ENCODE peak calls at places on chromosome 15, in four cellular contexts. M, L, P and Z are unnamed samples.

GRCh38 chr15:93311620-93312019 is 222.6 kb upstream of the RGMA start:
- DNase-seq in P (no peak), M (no peak), L (no peak), Z (no peak)

GRCh38 chr15:36175781-36176211 is 403.6 kb upstream of the CDIN1 start:
- DNase-seq in P (no peak), L (no peak), M (no peak), Z (no peak)

GRCh38 chr15:64739216-64739976 is 36.0 kb downstream of the RBPMS2 start:
- DNase-seq in L (no peak), M (no peak), P (no peak), Z (no peak)

GRCh38 chr15:47292638-47293037 is 424.7 kb upstream of the SEMA6D start:
- DNase-seq in M (no peak), L (no peak), P (no peak), Z (no peak)

GRCh38 chr15:68113273-68113672 is 59.2 kb downstream of the PIAS1 start:
- DNase-seq in P (no peak), L (no peak), M (no peak), Z (no peak)

GRCh38 chr15:82184355-82184754 is 78.2 kb downstream of the EFL1 start:
- DNase-seq in L (no peak), M (no peak), P (no peak), Z (no peak)

GRCh38 chr15:62068071-62068786 is 1.5 kb downstream of the C2CD4A start:
- DNase-seq in L (peak), P (no peak), M (peak), Z (no peak)

GRCh38 chr15:88997531-88997930 is 84.4 kb upstream of the MFGE8 start:
- DNase-seq in M (no peak), P (no peak), L (no peak), Z (no peak)

GRCh38 chr15:28086175-28086703 is 12.9 kb downstream of the OCA2 start:
- DNase-seq in P (no peak), M (peak), L (peak), Z (no peak)

GRCh38 chr15:88426304-88426703 is 40.9 kb downstream of the MRPL46 start:
- DNase-seq in M (no peak), L (no peak), P (no peak), Z (no peak)

GRCh38 chr15:47514251-47514652 is 203.1 kb upstream of the SEMA6D start:
- DNase-seq in P (no peak), L (no peak), M (no peak), Z (no peak)

GRCh38 chr15:29889545-29890329 is 67.5 kb upstream of the TJP1 start:
- DNase-seq in P (no peak), M (no peak), L (no peak), Z (no peak)

GRCh38 chr15:53512029-53512428 is 247.4 kb downstream of the WDR72 start:
- DNase-seq in M (no peak), P (no peak), L (no peak), Z (no peak)
- TF ChIP-seq CTCF in M (peak), P (peak), L (no peak), Z (peak)

DNA sequence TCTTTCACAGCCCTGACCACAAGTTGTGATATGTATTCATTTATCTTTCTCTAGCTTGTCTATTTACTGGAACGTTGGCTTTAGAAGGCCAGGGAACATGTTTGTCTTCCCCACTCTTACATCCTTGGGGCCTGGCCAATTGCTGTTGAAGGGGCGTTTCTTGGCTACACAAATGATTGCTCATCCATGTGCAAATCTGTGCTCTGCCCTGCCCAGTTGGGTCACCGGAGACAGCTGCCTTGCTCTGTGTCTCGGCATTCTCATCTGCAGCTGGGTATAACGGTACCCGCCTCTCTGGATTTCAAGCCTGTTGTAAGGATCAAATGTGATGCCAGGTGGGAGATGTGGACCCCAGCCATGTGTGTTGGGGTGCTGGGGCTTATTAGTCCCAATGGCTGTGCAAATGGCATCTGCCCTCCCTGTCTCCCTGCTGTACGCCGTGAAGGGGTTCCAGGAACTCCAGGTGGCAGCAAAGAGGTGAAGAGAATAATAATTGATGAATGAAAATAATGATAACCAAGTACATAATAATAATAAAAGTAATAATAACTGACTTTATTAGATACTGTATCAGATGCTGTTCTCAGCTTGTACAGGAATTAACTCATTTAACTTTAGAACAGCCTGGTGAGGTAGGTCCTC is 24.1 kb upstream of the TLE3 start:
- DNase-seq in L (no peak), P (no peak), M (no peak), Z (no peak)
- TF ChIP-seq CTCF in L (no peak), P (peak), M (no peak), Z (peak)

GRCh38 chr15:96893159-96893906 is 562.8 kb downstream of the NR2F2 start:
- DNase-seq in M (no peak), L (peak), P (no peak), Z (no peak)
- TF ChIP-seq CTCF in M (peak), L (peak), P (peak), Z (peak)

GRCh38 chr15:40080104-40080503 is 28.6 kb downstream of the BMF start:
- DNase-seq in L (no peak), P (no peak), M (no peak), Z (no peak)

GRCh38 chr15:40082195-40082868 is 26.3 kb downstream of the BMF start:
- DNase-seq in P (no peak), M (no peak), L (no peak), Z (no peak)

GRCh38 chr15:40080847-40081246 is 27.8 kb downstream of the BMF start:
- DNase-seq in M (no peak), P (no peak), L (no peak), Z (no peak)

GRCh38 chr15:40083756-40084101 is 24.9 kb downstream of the BMF start:
- DNase-seq in P (no peak), M (no peak), L (no peak), Z (no peak)

GRCh38 chr15:40081691-40082194 is 26.9 kb downstream of the BMF start:
- DNase-seq in L (peak), P (no peak), M (peak), Z (no peak)
- TF ChIP-seq CTCF in L (no peak), P (peak), M (no peak), Z (peak)

GRCh38 chr15:43189296-43189695 is 4.1 kb downstream of the CCNDBP1 start:
- DNase-seq in L (no peak), P (no peak), M (no peak), Z (no peak)

GRCh38 chr15:43185161-43186002 is at the start of gene CCNDBP1:
- DNase-seq in M (peak), L (peak), P (peak), Z (no peak)

GRCh38 chr15:43186003-43186353 is 775 bp downstream of the CCNDBP1 start:
- DNase-seq in L (no peak), P (no peak), M (no peak), Z (no peak)

GRCh38 chr15:43190178-43190577 is 5.0 kb downstream of the CCNDBP1 start:
- DNase-seq in L (no peak), P (no peak), M (no peak), Z (no peak)

GRCh38 chr15:43187544-43188155 is 2.4 kb downstream of the CCNDBP1 start:
- DNase-seq in L (no peak), M (no peak), P (no peak), Z (no peak)
- TF ChIP-seq CTCF in L (peak), M (peak), P (peak), Z (peak)

GRCh38 chr15:34038023-34038403 is 991 bp downstream of the AVEN start:
- DNase-seq in P (no peak), M (no peak), L (no peak), Z (no peak)

GRCh38 chr15:34039506-34040123 is 611 bp upstream of the AVEN start:
- DNase-seq in L (no peak), P (no peak), M (no peak), Z (no peak)

GRCh38 chr15:34039180-34039486 is at the start of gene AVEN:
- DNase-seq in M (no peak), P (no peak), L (no peak), Z (no peak)

GRCh38 chr15:34043391-34043790 is 4.4 kb upstream of the AVEN start:
- DNase-seq in P (no peak), L (no peak), M (no peak), Z (no peak)

DNA sequence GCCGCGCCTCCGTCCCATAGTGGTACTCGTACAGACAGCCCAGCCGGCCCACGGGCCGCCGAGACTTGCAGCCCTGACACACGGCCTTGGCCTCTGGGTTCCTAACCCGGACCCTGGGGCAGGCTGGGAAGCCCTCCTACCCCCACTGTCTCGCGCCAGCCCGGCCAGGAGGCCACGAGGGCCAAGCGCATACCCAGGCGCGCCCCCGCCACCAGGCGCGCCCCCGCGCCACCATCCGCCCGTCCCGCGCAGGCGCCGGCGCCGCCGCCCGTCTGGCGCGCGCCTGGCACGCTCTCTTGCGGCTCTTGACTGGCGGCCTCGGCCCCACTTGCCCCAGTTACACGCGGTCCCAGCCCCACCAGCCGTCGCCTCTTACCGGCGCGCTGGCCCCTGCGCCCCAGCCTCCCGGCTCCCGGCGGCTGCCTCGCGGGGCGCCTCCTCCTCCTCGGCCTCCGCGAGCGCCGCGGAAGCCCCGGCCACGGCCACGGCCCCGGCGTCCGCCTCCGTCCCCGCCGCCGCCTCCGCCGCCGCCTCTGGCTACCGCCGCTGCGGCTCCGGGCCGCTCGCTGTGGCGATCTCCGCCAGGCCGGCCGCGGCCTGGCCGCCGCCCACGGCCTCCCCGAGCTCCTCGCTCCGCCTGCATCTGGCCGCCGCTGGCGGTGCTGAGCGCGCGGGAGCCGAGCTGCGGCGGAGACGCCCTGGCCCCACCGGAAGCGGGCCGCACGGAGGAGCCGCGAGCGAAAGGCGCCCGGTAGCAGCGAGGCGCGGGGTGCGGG is 412 bp downstream of the AVEN start:
- DNase-seq in L (peak), M (peak), P (no peak), Z (no peak)
- TF ChIP-seq CTCF in L (no peak), M (no peak), P (no peak), Z (no peak)

GRCh38 chr15:84938726-84939125 is 42.9 kb upstream of the PDE8A start:
- DNase-seq in P (no peak), L (no peak), M (no peak), Z (no peak)

GRCh38 chr15:84929795-84930371 is 45.4 kb downstream of the SLC28A1 start:
- DNase-seq in L (no peak), M (no peak), P (no peak), Z (no peak)

GRCh38 chr15:84937144-84937543 is 44.5 kb upstream of the PDE8A start:
- DNase-seq in L (no peak), P (no peak), M (no peak), Z (no peak)

GRCh38 chr15:84940399-84940798 is 41.3 kb upstream of the PDE8A start:
- DNase-seq in P (no peak), M (no peak), L (no peak), Z (no peak)

DNA sequence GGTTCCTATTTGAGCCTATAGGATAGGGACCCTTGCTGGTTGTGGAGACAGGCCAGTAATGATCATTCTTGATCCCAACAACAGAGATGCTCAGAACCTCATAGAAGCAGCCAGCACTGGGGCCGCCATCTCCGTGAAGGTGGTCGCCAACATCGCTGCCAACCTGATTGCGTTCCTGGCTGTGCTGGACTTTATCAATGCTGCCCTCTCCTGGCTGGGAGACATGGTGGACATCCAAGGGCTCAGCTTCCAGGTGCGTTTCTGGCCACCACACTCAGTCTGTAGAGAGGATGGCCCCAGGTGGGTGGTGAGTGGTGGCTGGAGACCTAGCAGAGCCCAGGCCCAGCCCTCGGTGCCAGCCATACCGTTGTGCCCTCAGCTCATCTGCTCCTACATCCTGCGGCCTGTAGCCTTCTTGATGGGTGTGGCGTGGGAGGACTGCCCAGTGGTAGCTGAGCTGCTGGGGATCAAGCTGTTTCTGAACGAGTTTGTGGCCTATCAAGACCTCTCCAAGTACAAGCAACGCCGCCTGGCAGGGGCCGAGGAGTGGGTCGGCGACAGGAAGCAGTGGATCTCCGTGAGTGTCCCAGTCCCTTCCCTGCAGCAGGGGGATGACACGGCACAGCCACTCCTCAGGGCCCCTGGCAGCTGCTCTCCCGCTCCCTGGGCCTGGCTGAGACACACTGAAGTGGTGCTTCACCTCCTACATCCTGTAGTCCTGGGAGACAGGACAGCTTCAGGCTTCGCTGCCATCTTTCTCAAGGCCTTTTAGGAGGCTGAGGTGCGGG is 46.5 kb upstream of the PDE8A start:
- DNase-seq in P (no peak), M (no peak), L (peak), Z (no peak)
- TF ChIP-seq CTCF in P (peak), M (no peak), L (no peak), Z (peak)